ENCODE peak calls at places on chromosomes 11 and 22, in four cellular contexts. H is body of pancreas, D is cardiac fibroblast, Q is upper lobe of right lung. S is an unnamed sample.

GRCh38 chr11:31509017-31509411 is 408 bp downstream of the IMMP1L start:
- DNase-seq in H (no peak), D (no peak), Q (no peak), S (no peak)

GRCh38 chr11:105177658-105178057 is 38.1 kb upstream of the CARD18 start:
- DNase-seq in H (no peak), D (peak; percentile 88), Q (no peak), S (no peak)

GRCh38 chr11:126167476-126167875 is 44.0 kb downstream of the RPUSD4 start:
- DNase-seq in H (no peak), D (peak; percentile 25), Q (no peak), S (no peak)

GRCh38 chr22:24594569-24595120 is 1.8 kb upstream of the LRRC75B start:
- DNase-seq in H (no peak), D (no peak), Q (peak; percentile 78), S (no peak)

GRCh38 chr11:131253885-131254204 is 116.6 kb upstream of the NTM start:
- DNase-seq in H (no peak), D (peak; percentile 8), Q (no peak), S (no peak)

GRCh38 chr11:18088974-18089373 is 16.9 kb downstream of the SAAL1 start:
- DNase-seq in H (no peak), D (no peak), Q (no peak), S (no peak)

GRCh38 chr22:31538815-31539214 is 42.5 kb downstream of the SFI1 start:
- DNase-seq in H (no peak), D (no peak), Q (no peak), S (no peak)

GRCh38 chr11:102111787-102112653 is 1.8 kb downstream of the YAP1 start:
- DNase-seq in H (peak; percentile 47), D (peak; percentile 82), Q (no peak), S (peak; percentile 27)

GRCh38 chr11:6693342-6694228 is 10.4 kb upstream of the MRPL17 start:
- DNase-seq in H (no peak), D (peak; percentile 86), Q (no peak), S (no peak)

GRCh38 chr11:46380340-46381045 is 976 bp upstream of the MDK start:
- DNase-seq in H (peak; percentile 64), D (peak; percentile 49), Q (peak; percentile 87), S (peak; percentile 84)

GRCh38 chr22:46148885-46149492 is 1.3 kb upstream of the PPARA start:
- DNase-seq in H (no peak), D (no peak), Q (no peak), S (no peak)

GRCh38 chr11:123429851-123430735 is at the start of gene GRAMD1B:
- DNase-seq in H (no peak), D (peak; percentile 65), Q (peak; percentile 77), S (peak; percentile 54)
- H3K4me3 ChIP-seq in H (no peak within 1 kb of the TSS), D (peak within 1 kb of the TSS; percentile 69), Q (peak within 1 kb of the TSS; percentile 60), S (peak within 1 kb of the TSS; percentile 21)

DNA sequence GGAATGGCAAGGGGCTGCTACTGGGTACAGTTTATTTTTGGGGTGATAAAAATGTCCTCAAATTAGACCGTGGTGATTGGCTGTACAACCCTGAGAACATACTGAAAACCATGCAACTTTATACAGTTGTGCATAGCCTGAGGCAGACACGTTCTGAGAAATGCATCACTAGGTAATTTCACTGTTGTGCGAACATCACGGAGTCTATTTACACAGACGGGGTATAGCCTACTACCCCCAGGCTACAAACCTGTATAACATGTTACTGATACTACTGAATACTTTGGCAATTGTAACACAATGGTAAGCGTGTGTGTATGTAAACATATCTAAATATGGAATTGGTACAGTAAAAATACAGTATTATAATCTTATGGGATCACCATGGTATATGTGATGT is 23.6 kb downstream of the NARS2 start:
- DNase-seq in H (no peak), D (no peak), Q (no peak), S (no peak)
- H3K4me3 ChIP-seq in H (no peak overlapping the region), D (no peak overlapping the region), Q (no peak overlapping the region), S (no peak overlapping the region)

DNA sequence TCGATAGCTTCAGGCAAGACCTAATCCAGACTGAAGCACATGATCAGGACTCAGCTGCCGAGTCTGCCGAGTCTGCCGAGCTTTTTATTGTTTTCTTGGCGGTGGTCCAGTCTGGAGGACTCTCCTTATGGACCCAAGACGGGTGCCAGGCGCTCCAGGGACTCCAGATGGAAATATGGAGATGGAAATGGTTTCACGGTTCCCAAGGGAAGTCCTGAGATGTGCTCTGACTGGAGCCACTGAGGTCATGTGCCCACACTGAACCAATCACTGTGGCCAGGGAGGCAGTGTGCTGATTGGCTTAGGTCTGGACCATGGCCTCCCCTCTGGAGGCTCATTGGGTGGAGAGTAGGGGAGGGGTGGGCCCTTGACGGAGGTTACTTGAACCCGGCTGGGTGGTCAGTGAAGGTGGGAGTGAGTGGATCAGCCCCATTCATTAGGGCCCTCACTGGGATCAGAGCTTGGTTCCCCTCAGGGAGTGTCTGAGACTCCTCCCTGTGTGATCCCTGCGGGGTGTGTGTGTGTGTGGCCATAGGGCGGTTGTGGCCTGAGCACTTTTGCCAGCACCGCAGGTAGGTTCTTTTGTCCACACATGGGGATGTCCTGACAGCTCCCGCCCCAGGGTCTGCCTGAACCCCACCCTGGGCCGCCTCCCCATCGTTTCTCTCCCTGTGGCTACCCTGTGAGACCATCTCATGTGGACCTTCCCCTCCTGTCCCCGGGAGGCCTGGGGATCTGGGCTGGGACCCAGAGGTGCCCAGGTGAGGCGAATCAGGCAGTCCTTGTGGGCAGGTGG is 14.0 kb downstream of the RPS6KA4 start:
- DNase-seq in H (no peak), D (no peak), Q (no peak), S (peak; percentile 97)
- H3K4me3 ChIP-seq in H (no peak overlapping the region), D (no peak overlapping the region), Q (no peak overlapping the region), S (peak overlapping the region; percentile 42)

GRCh38 chr11:14451825-14452224 is 47.8 kb downstream of the COPB1 start:
- DNase-seq in H (no peak), D (no peak), Q (no peak), S (no peak)

GRCh38 chr11:14460147-14460546 is 39.5 kb downstream of the COPB1 start:
- DNase-seq in H (no peak), D (no peak), Q (no peak), S (no peak)

GRCh38 chr11:14454861-14455632 is 44.6 kb downstream of the COPB1 start:
- DNase-seq in H (no peak), D (peak; percentile 59), Q (no peak), S (no peak)

GRCh38 chr11:14458377-14458776 is 41.2 kb downstream of the COPB1 start:
- DNase-seq in H (no peak), D (no peak), Q (no peak), S (no peak)

GRCh38 chr11:14455648-14456430 is 43.8 kb downstream of the COPB1 start:
- DNase-seq in H (no peak), D (no peak), Q (no peak), S (no peak)
- H3K4me3 ChIP-seq in H (no peak overlapping the region), D (no peak overlapping the region), Q (no peak overlapping the region), S (no peak overlapping the region)

DNA sequence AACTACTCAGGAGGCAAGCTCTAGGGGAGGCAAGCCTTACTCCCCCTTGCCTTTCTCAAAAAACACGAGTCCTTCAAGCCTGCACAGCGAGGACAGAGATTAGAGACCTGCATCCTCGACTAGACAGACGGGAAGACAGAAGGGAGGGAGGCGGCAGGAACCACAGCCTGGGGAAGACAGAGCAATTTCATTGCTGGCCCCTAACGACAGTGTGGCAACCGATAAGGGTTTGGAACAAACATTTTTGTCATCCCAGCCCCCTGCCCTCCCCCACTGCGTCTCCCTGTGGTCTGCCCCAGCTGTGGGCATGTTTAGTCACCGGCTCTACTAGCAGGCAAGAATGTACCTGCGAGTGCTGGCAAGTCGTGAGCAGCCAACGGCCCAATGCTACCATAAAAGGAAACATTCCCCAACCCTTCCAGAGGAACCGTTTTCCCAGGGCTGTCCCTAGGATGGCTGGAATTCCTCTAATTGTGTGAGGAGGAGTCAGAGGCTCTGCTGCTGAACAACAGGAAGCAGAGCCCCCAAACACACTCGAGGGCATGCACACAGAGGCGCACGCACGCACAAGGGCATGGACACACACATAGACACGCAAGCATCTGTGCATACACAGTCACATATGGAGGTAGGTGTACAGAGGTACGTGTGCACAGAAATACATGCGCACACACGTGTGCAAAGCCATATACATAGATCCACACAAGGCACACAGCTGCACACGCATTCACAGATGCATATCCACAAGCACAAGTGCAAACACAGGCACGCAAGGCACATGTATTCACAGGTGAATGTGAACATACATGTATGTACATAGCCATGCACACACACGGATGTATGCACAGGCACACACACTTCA is 58.3 kb downstream of the MYH9 start:
- DNase-seq in H (peak; percentile 56), D (peak; percentile 94), Q (no peak), S (peak; percentile 89)
- H3K4me3 ChIP-seq in H (no peak overlapping the region), D (peak overlapping the region; percentile 7), Q (peak overlapping the region; percentile 6), S (no peak overlapping the region)

DNA sequence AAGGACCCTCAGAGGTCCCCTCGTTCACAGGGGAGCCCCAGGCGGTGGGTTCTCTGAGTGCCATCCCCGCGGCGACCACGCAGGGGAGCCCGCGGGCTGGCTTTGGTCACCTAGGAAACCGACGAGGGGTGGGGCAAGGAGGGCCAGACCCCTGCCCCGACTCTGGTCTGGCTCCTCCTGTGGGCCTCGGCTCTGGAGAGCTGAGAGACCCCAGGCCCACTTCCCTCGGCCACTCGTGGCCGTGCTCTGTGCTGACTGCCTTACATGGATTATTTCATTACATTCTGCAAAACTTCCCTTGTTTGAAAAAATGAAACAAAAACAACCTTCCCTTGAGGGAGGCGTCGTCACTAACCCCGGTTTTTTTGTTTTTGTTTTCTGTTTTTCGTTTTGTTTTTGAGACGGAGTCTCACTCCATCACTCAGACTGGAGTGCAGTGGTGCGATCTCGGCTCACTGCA is 15.2 kb upstream of the CYTH4 start:
- DNase-seq in H (no peak), D (peak; percentile 49), Q (peak; percentile 76), S (peak; percentile 61)
- H3K4me3 ChIP-seq in H (no peak overlapping the region), D (peak overlapping the region; percentile 52), Q (peak overlapping the region; percentile 36), S (no peak overlapping the region)

DNA sequence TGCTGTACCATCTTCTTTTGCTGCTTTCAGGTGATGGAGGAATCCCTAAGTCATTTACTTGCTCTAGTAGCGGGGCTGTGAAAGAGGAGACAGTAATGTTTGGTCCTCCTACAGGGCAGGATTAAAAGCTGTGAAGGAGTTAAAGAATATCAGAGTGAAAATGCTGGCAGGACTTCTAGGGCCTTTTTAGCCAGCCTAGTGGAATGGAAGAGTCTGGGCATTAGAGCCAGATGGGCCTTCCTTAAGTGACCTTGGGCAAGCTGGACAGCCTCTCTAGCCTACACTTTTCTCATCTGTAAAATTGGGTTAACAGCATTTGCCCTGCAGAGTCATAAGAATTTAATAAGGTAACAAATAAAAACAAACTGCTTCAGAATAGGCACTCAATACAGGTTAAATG is 114.7 kb downstream of the RBFOX2 start:
- DNase-seq in H (no peak), D (no peak), Q (no peak), S (no peak)
- H3K4me3 ChIP-seq in H (no peak overlapping the region), D (no peak overlapping the region), Q (peak overlapping the region; percentile 56), S (no peak overlapping the region)

DNA sequence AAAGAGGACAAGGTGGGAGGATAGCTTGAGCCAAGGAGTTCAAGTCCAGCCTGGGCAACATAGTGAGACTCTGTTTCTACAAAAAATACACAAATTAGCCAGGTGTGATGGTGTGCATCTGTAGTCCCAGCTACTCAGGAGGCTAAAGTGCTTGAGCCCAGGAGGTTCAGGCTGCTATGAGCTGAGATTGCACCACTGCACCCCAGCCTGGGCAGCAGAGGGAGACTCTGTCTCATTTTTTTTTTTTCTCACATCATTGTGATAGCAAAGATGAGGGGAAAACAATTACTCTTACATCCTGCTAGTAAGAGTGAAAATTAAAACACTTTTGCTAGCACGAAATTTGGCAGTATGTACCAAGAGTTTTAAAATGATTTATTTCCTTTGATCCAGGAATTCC is 463.7 kb downstream of the TMEM135 start:
- DNase-seq in H (no peak), D (no peak), Q (no peak), S (no peak)
- H3K4me3 ChIP-seq in H (no peak overlapping the region), D (no peak overlapping the region), Q (no peak overlapping the region), S (no peak overlapping the region)

S was measured in Caco-2.